ENCODE peak calls at places on chromosomes 6 and 20, in seven cellular contexts. Z, Y, Q, L, N, X and U are unnamed samples.

GRCh38 chr6:148760568-148761531 is 14.0 kb downstream of the UST start:
- DNase-seq in Z (peak), Y (peak), Q (peak), L (peak), N (peak), X (peak), U (no peak)

GRCh38 chr6:14366880-14367279 is 249.3 kb downstream of the CD83 start:
- DNase-seq in Z (no peak), Y (no peak), Q (no peak), L (no peak), N (no peak), X (no peak), U (no peak)

GRCh38 chr6:10531942-10532341 is 10.8 kb downstream of the GCNT2 start:
- DNase-seq in Z (peak), Y (no peak), Q (no peak), L (no peak), N (no peak), X (no peak), U (no peak)

GRCh38 chr6:144197919-144198318 is 47.6 kb downstream of the STX11 start:
- DNase-seq in Z (no peak), Y (no peak), Q (no peak), L (no peak), N (no peak), X (no peak), U (no peak)

GRCh38 chr6:113978084-113978675 is 7.2 kb upstream of the HDAC2 start:
- DNase-seq in Z (no peak), Y (no peak), Q (no peak), L (no peak), N (no peak), X (no peak), U (no peak)

GRCh38 chr6:2744206-2744771 is 6.4 kb downstream of the MYLK4 start:
- DNase-seq in Z (no peak), Y (no peak), Q (no peak), L (no peak), N (no peak), X (no peak), U (no peak)

GRCh38 chr20:25083773-25084615 is 2.1 kb upstream of the VSX1 start:
- DNase-seq in Z (no peak), Y (no peak), Q (no peak), L (no peak), N (peak), X (peak), U (no peak)

GRCh38 chr20:62977613-62978558 is 25.4 kb downstream of the SLC17A9 start:
- DNase-seq in Z (peak), Y (peak), Q (peak), L (no peak), N (no peak), X (peak), U (no peak)

GRCh38 chr6:33822575-33823395 is 19.0 kb upstream of the MLN start:
- DNase-seq in Z (peak), Y (peak), Q (no peak), L (no peak), N (peak), X (no peak), U (no peak)

GRCh38 chr6:43851204-43851855 is 81.3 kb downstream of the VEGFA start:
- DNase-seq in Z (no peak), Y (peak), Q (no peak), L (peak), N (peak), X (no peak), U (no peak)

GRCh38 chr6:38020593-38020992 is 201.1 kb downstream of the ZFAND3 start:
- DNase-seq in Z (no peak), Y (no peak), Q (no peak), L (no peak), N (no peak), X (no peak), U (no peak)

GRCh38 chr20:15823718-15824117 is 749.5 kb downstream of the KIF16B start:
- DNase-seq in Z (no peak), Y (no peak), Q (no peak), L (no peak), N (no peak), X (no peak), U (no peak)

GRCh38 chr20:11766961-11767360 is 150.7 kb upstream of the BTBD3 start:
- DNase-seq in Z (no peak), Y (no peak), Q (no peak), L (no peak), N (no peak), X (no peak), U (no peak)

GRCh38 chr6:154123131-154123530 is 84.1 kb downstream of the OPRM1 start:
- DNase-seq in Z (no peak), Y (no peak), Q (no peak), L (no peak), N (no peak), X (no peak), U (no peak)

GRCh38 chr20:4591975-4592315 is 129.8 kb upstream of the PRND start:
- DNase-seq in Z (no peak), Y (no peak), Q (no peak), L (no peak), N (no peak), X (no peak), U (no peak)

GRCh38 chr6:135230702-135231468 is 49.8 kb downstream of the MYB start:
- DNase-seq in Z (no peak), Y (no peak), Q (no peak), L (no peak), N (no peak), X (no peak), U (no peak)

GRCh38 chr6:126873351-126873750 is 245.1 kb upstream of the RSPO3 start:
- DNase-seq in Z (no peak), Y (no peak), Q (no peak), L (no peak), N (no peak), X (no peak), U (no peak)

GRCh38 chr6:168603234-168603633 is 162.2 kb downstream of the SMOC2 start:
- DNase-seq in Z (no peak), Y (no peak), Q (no peak), L (no peak), N (no peak), X (no peak), U (no peak)

GRCh38 chr6:35294308-35294945 is 3.2 kb upstream of the DEF6 start:
- DNase-seq in Z (peak), Y (peak), Q (peak), L (no peak), N (peak), X (peak), U (no peak)

GRCh38 chr20:21137078-21137477 is 11.2 kb downstream of the KIZ start:
- DNase-seq in Z (no peak), Y (no peak), Q (no peak), L (no peak), N (no peak), X (no peak), U (no peak)

GRCh38 chr20:57563522-57563921 is 2.6 kb downstream of the PCK1 start:
- DNase-seq in Z (no peak), Y (no peak), Q (no peak), L (no peak), N (no peak), X (no peak), U (no peak)

GRCh38 chr6:43951756-43952675 is 175.2 kb downstream of the MRPL14 start:
- DNase-seq in Z (no peak), Y (no peak), Q (no peak), L (no peak), N (peak), X (no peak), U (no peak)

GRCh38 chr6:104789770-104790190 is 69.9 kb downstream of the HACE1 start:
- DNase-seq in Z (peak), Y (peak), Q (no peak), L (no peak), N (no peak), X (no peak), U (peak)

GRCh38 chr6:89443658-89444057 is 10.7 kb downstream of the ANKRD6 start:
- DNase-seq in Z (no peak), Y (no peak), Q (no peak), L (no peak), N (no peak), X (no peak), U (no peak)

GRCh38 chr20:14098261-14098660 is 102.9 kb downstream of the MACROD2 start:
- DNase-seq in Z (no peak), Y (no peak), Q (no peak), L (no peak), N (no peak), X (no peak), U (no peak)

GRCh38 chr6:131946992-131947955 is 3.9 kb downstream of the CCN2 start:
- DNase-seq in Z (no peak), Y (no peak), Q (no peak), L (peak), N (no peak), X (no peak), U (no peak)

GRCh38 chr20:42744756-42745465 is 444.8 kb downstream of the PTPRT start:
- DNase-seq in Z (no peak), Y (no peak), Q (no peak), L (no peak), N (no peak), X (no peak), U (no peak)

GRCh38 chr20:4025679-4026078 is 10.3 kb upstream of the RNF24 start:
- DNase-seq in Z (no peak), Y (no peak), Q (no peak), L (no peak), N (no peak), X (no peak), U (no peak)

GRCh38 chr6:108030223-108030622 is 44.3 kb downstream of the OSTM1 start:
- DNase-seq in Z (no peak), Y (no peak), Q (no peak), L (no peak), N (no peak), X (no peak), U (no peak)

GRCh38 chr20:32439132-32439829 is 81.2 kb downstream of the ASXL1 start:
- DNase-seq in Z (no peak), Y (no peak), Q (no peak), L (peak), N (peak), X (no peak), U (no peak)

GRCh38 chr20:61850926-61851900 is 214.5 kb downstream of the TAF4 start:
- DNase-seq in Z (no peak), Y (no peak), Q (no peak), L (no peak), N (no peak), X (no peak), U (no peak)

GRCh38 chr20:5654557-5654956 is 95.6 kb upstream of the SHLD1 start:
- DNase-seq in Z (no peak), Y (peak), Q (no peak), L (peak), N (no peak), X (no peak), U (no peak)

GRCh38 chr6:112618796-112619195 is 271.7 kb downstream of the RFPL4B start:
- DNase-seq in Z (no peak), Y (peak), Q (no peak), L (no peak), N (peak), X (no peak), U (no peak)

GRCh38 chr20:40486297-40486696 is 202.7 kb downstream of the MAFB start:
- DNase-seq in Z (no peak), Y (no peak), Q (no peak), L (no peak), N (no peak), X (no peak), U (no peak)

GRCh38 chr20:10536531-10536930 is 101.4 kb downstream of the SLX4IP start:
- DNase-seq in Z (peak), Y (peak), Q (peak), L (no peak), N (peak), X (no peak), U (no peak)

GRCh38 chr20:20456736-20457135 is 88.8 kb downstream of the INSM1 start:
- DNase-seq in Z (no peak), Y (no peak), Q (no peak), L (no peak), N (no peak), X (no peak), U (no peak)